ENCODE peak calls at places on chromosome 1, in four cellular contexts. J is IMR-90, N is pancreas, S is neural crest cell. I is an unnamed sample.

GRCh38 chr1:233443040-233443439 is 115.5 kb downstream of the MAP3K21 start:
- DNase-seq in J (no peak), N (no peak), S (no peak), I (no peak)

GRCh38 chr1:20380616-20381035 is 90.0 kb downstream of the VWA5B1 start:
- DNase-seq in J (peak; percentile 90), N (no peak), S (no peak), I (no peak)

GRCh38 chr1:12006167-12006921 is 13.0 kb upstream of the MIIP start:
- DNase-seq in J (no peak), N (no peak), S (no peak), I (no peak)

GRCh38 chr1:93081716-93082115 is 2.6 kb downstream of the MTF2 start:
- DNase-seq in J (peak; percentile 88), N (no peak), S (no peak), I (no peak)

GRCh38 chr1:84969489-84970250 is 27.2 kb downstream of the MCOLN2 start:
- DNase-seq in J (no peak), N (no peak), S (no peak), I (no peak)

GRCh38 chr1:19313961-19314882 is 2.1 kb downstream of the SLC66A1 start:
- DNase-seq in J (no peak), N (no peak), S (no peak), I (no peak)

GRCh38 chr1:68565923-68566322 is 69.0 kb upstream of the DEPDC1 start:
- DNase-seq in J (no peak), N (no peak), S (no peak), I (no peak)

GRCh38 chr1:154371436-154371835 is 33.7 kb upstream of the IL6R start:
- DNase-seq in J (no peak), N (no peak), S (no peak), I (peak; percentile 76)

GRCh38 chr1:44812822-44813543 is 4.7 kb downstream of the BTBD19 start:
- DNase-seq in J (no peak), N (peak; percentile 30), S (no peak), I (no peak)

GRCh38 chr1:223556414-223557124 is 108.9 kb downstream of the CAPN8 start:
- DNase-seq in J (peak; percentile 1), N (peak; percentile 12), S (peak; percentile 48), I (peak; percentile 77)

GRCh38 chr1:98677288-98677687 is 15.8 kb downstream of the SNX7 start:
- DNase-seq in J (peak; percentile 85), N (no peak), S (no peak), I (no peak)

GRCh38 chr1:30329802-30330557 is 393.4 kb downstream of the MATN1 start:
- DNase-seq in J (no peak), N (no peak), S (no peak), I (peak; percentile 14)

GRCh38 chr1:192453360-192454045 is 122.1 kb upstream of the RGS1 start:
- DNase-seq in J (peak; percentile 21), N (no peak), S (no peak), I (no peak)

GRCh38 chr1:208030320-208031091 is 119.6 kb upstream of the CD34 start:
- DNase-seq in J (peak; percentile 37), N (no peak), S (no peak), I (peak; percentile 42)

GRCh38 chr1:84344286-84344685 is 42.8 kb downstream of the SAMD13 start:
- DNase-seq in J (peak; percentile 78), N (no peak), S (no peak), I (no peak)

GRCh38 chr1:6794164-6794563 is 8.9 kb downstream of the CAMTA1 start:
- DNase-seq in J (peak; percentile 74), N (no peak), S (no peak), I (no peak)

GRCh38 chr1:154611150-154611865 is 3.3 kb upstream of the ADAR start:
- DNase-seq in J (no peak), N (no peak), S (no peak), I (no peak)

GRCh38 chr1:244970236-244970652 is 105.9 kb upstream of the HNRNPU start:
- DNase-seq in J (peak; percentile 54), N (peak; percentile 81), S (peak; percentile 74), I (no peak)

GRCh38 chr1:236083650-236084385 is 18.9 kb upstream of the NID1 start:
- DNase-seq in J (peak; percentile 53), N (no peak), S (no peak), I (no peak)

GRCh38 chr1:172895050-172895460 is 155.7 kb downstream of the TNFSF18 start:
- DNase-seq in J (peak; percentile 64), N (no peak), S (no peak), I (no peak)

GRCh38 chr1:2468041-2468472 is 8.0 kb upstream of the PLCH2 start:
- DNase-seq in J (peak; percentile 34), N (no peak), S (peak; percentile 65), I (no peak)

GRCh38 chr1:197998110-197998509 is 80.9 kb downstream of the LHX9 start:
- DNase-seq in J (no peak), N (no peak), S (no peak), I (no peak)

GRCh38 chr1:1068374-1069060 is 5.6 kb downstream of the RNF223 start:
- DNase-seq in J (no peak), N (peak; percentile 79), S (no peak), I (peak; percentile 87)

GRCh38 chr1:24047101-24047459 is 64.9 kb downstream of the MYOM3 start:
- DNase-seq in J (peak; percentile 55), N (no peak), S (no peak), I (peak; percentile 42)

GRCh38 chr1:184390889-184391288 is 4.1 kb downstream of the C1orf21 start:
- DNase-seq in J (no peak), N (no peak), S (no peak), I (no peak)

GRCh38 chr1:98264727-98265126 is 343.9 kb upstream of the DPYD start:
- DNase-seq in J (no peak), N (no peak), S (no peak), I (no peak)

GRCh38 chr1:8858112-8858668 is 20.3 kb downstream of the ENO1 start:
- DNase-seq in J (peak; percentile 88), N (no peak), S (no peak), I (no peak)

GRCh38 chr1:219099307-219099706 is 74.4 kb upstream of the LYPLAL1 start:
- DNase-seq in J (no peak), N (no peak), S (no peak), I (no peak)

GRCh38 chr1:236673284-236673919 is 12.9 kb upstream of the ACTN2 start:
- DNase-seq in J (peak; percentile 7), N (no peak), S (no peak), I (no peak)

GRCh38 chr1:110475358-110476027 is 24.5 kb downstream of the PROK1 start:
- DNase-seq in J (no peak), N (no peak), S (no peak), I (no peak)

GRCh38 chr1:22317231-22317919 is 134.3 kb upstream of the ZBTB40 start:
- DNase-seq in J (no peak), N (no peak), S (peak; percentile 51), I (no peak)

GRCh38 chr1:111647738-111648137 is 28.1 kb downstream of the RAP1A start:
- DNase-seq in J (no peak), N (no peak), S (no peak), I (no peak)

GRCh38 chr1:19032413-19032695 is 75.9 kb upstream of the IFFO2 start:
- DNase-seq in J (no peak), N (no peak), S (no peak), I (no peak)

GRCh38 chr1:77349275-77349674 is 67.5 kb downstream of the AK5 start:
- DNase-seq in J (no peak), N (no peak), S (no peak), I (no peak)

GRCh38 chr1:226064168-226064815 is 1.8 kb downstream of the H3-3A start:
- DNase-seq in J (no peak), N (no peak), S (no peak), I (peak; percentile 28)

GRCh38 chr1:205922314-205922713 is 20.9 kb downstream of the SLC26A9 start:
- DNase-seq in J (no peak), N (no peak), S (no peak), I (no peak)

GRCh38 chr1:205925730-205926129 is 17.5 kb downstream of the SLC26A9 start:
- DNase-seq in J (peak; percentile 85), N (no peak), S (no peak), I (no peak)

GRCh38 chr1:205924436-205924742 is 18.9 kb downstream of the SLC26A9 start:
- DNase-seq in J (no peak), N (no peak), S (no peak), I (no peak)

GRCh38 chr1:205922806-205923205 is 20.4 kb downstream of the SLC26A9 start:
- DNase-seq in J (no peak), N (no peak), S (no peak), I (no peak)

GRCh38 chr1:205923663-205924435 is 19.4 kb downstream of the SLC26A9 start:
- DNase-seq in J (no peak), N (no peak), S (no peak), I (no peak)
- TF ChIP-seq CTCF in J (no peak), N (no peak), S (no peak), I (no peak)

GRCh38 chr1:216925962-216926361 is 202.7 kb upstream of the ESRRG start:
- DNase-seq in J (no peak), N (no peak), S (no peak), I (no peak)
- TF ChIP-seq CTCF in J (no peak), N (no peak), S (no peak), I (no peak)

GRCh38 chr1:57293214-57293613 is 130.6 kb downstream of the DAB1 start:
- DNase-seq in J (no peak), N (no peak), S (no peak), I (no peak)
- TF ChIP-seq CTCF in J (no peak), N (no peak), S (no peak), I (no peak)

DNA sequence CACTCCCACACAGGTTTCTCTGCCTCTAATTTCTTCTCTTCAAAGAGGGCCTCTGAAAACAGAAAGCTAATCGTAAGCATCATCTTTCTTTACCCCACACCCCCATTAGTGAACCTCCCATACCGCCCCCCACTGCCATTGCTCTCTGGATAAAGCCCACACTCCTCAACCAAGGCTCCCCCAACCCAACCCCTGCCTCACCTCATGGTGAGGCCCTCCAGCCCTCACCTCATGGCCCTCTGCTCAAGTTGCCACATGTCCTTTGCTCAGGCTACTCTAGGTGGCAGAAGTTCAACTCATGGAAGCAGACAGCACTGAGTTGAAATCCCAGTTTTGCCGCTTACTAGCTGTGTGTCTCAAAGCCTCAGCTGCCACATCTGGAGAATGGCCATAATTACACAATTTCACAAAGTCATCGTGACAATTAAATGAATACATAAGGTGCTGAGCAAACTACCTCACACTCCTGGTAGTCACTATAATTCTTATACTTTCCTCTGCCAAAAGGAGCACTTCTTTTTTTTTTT is 18.2 kb upstream of the WASF2 start:
- DNase-seq in J (no peak), N (no peak), S (no peak), I (no peak)
- TF ChIP-seq CTCF in J (no peak), N (no peak), S (no peak), I (no peak)

DNA sequence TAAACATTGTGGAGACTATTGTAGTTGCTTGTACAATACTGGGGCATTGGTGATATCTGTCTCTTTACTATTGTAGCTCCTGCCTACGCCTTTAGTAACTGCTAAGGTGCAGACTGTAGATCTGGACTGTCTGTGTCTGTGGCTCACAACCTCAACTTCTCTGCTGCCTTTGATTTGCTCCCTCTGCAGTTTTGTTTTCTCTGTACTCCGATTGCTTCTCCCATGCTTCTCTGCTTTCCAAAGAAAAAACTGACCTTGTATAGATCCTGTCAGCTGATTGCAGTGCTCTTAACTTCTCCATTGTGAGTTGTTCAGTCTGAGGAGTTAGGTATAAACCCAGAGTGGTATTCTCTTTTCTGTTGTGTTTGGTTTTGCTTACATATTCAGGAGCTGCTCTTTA is 15.3 kb downstream of the MAGI3 start:
- DNase-seq in J (no peak), N (no peak), S (no peak), I (no peak)
- TF ChIP-seq CTCF in J (no peak), N (no peak), S (no peak), I (no peak)

GRCh38 chr1:79197421-79197820 is 190.9 kb upstream of the ADGRL4 start:
- DNase-seq in J (peak; percentile 38), N (no peak), S (no peak), I (no peak)
- TF ChIP-seq CTCF in J (peak; percentile 46), N (no peak), S (peak; percentile 38), I (no peak)